ENCODE peak calls at places on chromosomes 13 and 19, in seven cellular contexts. B is K562, R is HepG2, M is GM12892, N is H1, F is SK-N-SH, W is GM12878. V is an unnamed sample.

GRCh38 chr13:79483302-79483701 is 2.3 kb downstream of the NDFIP2 start:
- DNase-seq in R (no peak), M (no peak), W (no peak), F (no peak), B (no peak), N (no peak), V (no peak)

GRCh38 chr19:34837262-34837661 is 64.2 kb upstream of the ZNF599 start:
- DNase-seq in N (no peak), W (no peak), F (peak; percentile 89), M (no peak), R (no peak), B (no peak), V (no peak)

GRCh38 chr19:51783373-51783772 is 11.6 kb upstream of the FPR3 start:
- DNase-seq in B (peak; percentile 72), N (no peak), M (no peak), F (no peak), W (no peak), R (peak; percentile 23), V (no peak)

GRCh38 chr19:7701654-7702457 is at the start of gene FCER2:
- DNase-seq in F (no peak), M (peak; percentile 56), R (peak; percentile 39), W (peak; percentile 99), B (no peak), N (no peak), V (no peak)

GRCh38 chr19:7199613-7200533 is 94.3 kb downstream of the INSR start:
- DNase-seq in N (no peak), F (no peak), R (peak; percentile 91), B (no peak), M (no peak), W (no peak), V (no peak)

GRCh38 chr19:51640371-51640770 is 6.3 kb downstream of the SIGLEC14 start:
- DNase-seq in F (no peak), N (no peak), R (no peak), W (no peak), B (no peak), M (no peak), V (no peak)

GRCh38 chr13:77002590-77003190 is 10.8 kb downstream of the CLN5 start:
- DNase-seq in B (peak; percentile 32), W (no peak), M (no peak), F (peak; percentile 30), N (no peak), R (peak; percentile 23), V (no peak)

GRCh38 chr13:36872621-36873020 is 47.4 kb downstream of the SMAD9 start:
- DNase-seq in B (no peak), W (no peak), R (no peak), N (peak; percentile 53), F (no peak), M (no peak), V (no peak)

GRCh38 chr19:2805261-2805900 is 14.3 kb upstream of the ZNF554 start:
- DNase-seq in F (no peak), M (no peak), R (no peak), W (no peak), B (no peak), N (no peak), V (peak; percentile 16)

GRCh38 chr19:39183100-39183499 is 13.7 kb upstream of the NCCRP1 start:
- DNase-seq in W (no peak), M (no peak), F (no peak), B (peak; percentile 43), R (no peak), N (no peak), V (no peak)

GRCh38 chr13:104114111-104114510 is 1047.9 kb upstream of the SLC10A2 start:
- DNase-seq in R (no peak), B (no peak), N (no peak), F (no peak), W (no peak), M (no peak), V (no peak)

GRCh38 chr13:40452741-40453665 is 213.4 kb downstream of the FOXO1 start:
- DNase-seq in R (peak; percentile 63), B (no peak), M (no peak), W (no peak), N (no peak), F (no peak), V (no peak)

GRCh38 chr19:3443840-3444694 is 36.3 kb downstream of the SMIM24 start:
- DNase-seq in N (peak; percentile 82), F (peak; percentile 76), R (peak; percentile 39), M (no peak), B (no peak), W (no peak), V (no peak)

GRCh38 chr13:41562541-41563178 is 105.3 kb downstream of the RGCC start:
- DNase-seq in F (no peak), N (no peak), R (no peak), M (no peak), B (no peak), W (no peak), V (no peak)

GRCh38 chr19:45528744-45529453 is 21.6 kb downstream of the VASP start:
- DNase-seq in N (peak; percentile 88), R (no peak), W (no peak), B (peak; percentile 73), F (no peak), M (no peak), V (no peak)

GRCh38 chr13:19059016-19059780 is 122.4 kb downstream of the TUBA3C start:
- DNase-seq in B (no peak), M (no peak), W (no peak), F (no peak), N (no peak), R (no peak), V (no peak)

GRCh38 chr13:50400035-50400726 is 384.9 kb downstream of the KCNRG start:
- DNase-seq in M (no peak), R (no peak), F (no peak), W (no peak), B (no peak), N (no peak), V (no peak)

GRCh38 chr13:78630509-78630908 is 27.2 kb upstream of the POU4F1 start:
- DNase-seq in W (no peak), R (no peak), N (no peak), F (no peak), M (no peak), B (no peak), V (no peak)

GRCh38 chr19:48797103-48797502 is 13.7 kb downstream of the BCAT2 start:
- DNase-seq in M (no peak), B (no peak), R (no peak), F (no peak), N (no peak), W (no peak), V (no peak)

DNA sequence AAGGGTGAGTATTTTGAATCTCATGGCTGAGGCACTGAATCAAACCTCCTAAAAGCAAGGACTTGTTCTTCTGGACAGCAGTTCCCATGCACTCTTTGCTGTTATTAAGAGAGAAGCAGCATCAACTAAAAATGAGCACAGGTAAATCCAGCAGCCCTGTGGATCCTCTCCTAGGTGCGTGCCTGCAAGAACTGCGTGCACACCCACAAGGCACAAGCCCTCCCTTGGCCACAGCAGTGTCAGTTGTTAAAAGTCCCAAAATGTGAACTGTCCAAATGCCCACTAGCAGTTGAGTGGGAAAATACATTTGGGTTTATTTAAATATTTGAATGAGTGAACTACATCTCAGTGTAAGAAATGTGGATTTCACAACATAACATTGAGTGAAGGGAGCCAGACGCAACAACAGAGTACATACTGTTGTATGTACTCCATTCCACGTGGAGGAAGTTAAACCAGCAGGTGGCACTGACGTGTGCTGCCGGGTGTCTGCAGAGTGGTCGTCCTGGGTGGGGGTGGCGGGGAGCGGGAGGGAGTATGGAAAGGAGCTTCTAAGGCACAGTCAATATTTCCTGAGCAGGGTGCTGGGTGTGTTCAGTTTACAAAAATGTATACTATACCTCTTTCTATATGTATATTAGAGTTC is 266.4 kb downstream of the NALCN start:
- DNase-seq in F (peak; percentile 65), R (no peak), N (no peak), M (no peak), W (no peak), B (peak; percentile 2), V (no peak)
- TF ChIP-seq TAF1 in F (no peak), R (no peak), N (no peak), M (no peak), W (no peak), B (no peak), V (no peak)

DNA sequence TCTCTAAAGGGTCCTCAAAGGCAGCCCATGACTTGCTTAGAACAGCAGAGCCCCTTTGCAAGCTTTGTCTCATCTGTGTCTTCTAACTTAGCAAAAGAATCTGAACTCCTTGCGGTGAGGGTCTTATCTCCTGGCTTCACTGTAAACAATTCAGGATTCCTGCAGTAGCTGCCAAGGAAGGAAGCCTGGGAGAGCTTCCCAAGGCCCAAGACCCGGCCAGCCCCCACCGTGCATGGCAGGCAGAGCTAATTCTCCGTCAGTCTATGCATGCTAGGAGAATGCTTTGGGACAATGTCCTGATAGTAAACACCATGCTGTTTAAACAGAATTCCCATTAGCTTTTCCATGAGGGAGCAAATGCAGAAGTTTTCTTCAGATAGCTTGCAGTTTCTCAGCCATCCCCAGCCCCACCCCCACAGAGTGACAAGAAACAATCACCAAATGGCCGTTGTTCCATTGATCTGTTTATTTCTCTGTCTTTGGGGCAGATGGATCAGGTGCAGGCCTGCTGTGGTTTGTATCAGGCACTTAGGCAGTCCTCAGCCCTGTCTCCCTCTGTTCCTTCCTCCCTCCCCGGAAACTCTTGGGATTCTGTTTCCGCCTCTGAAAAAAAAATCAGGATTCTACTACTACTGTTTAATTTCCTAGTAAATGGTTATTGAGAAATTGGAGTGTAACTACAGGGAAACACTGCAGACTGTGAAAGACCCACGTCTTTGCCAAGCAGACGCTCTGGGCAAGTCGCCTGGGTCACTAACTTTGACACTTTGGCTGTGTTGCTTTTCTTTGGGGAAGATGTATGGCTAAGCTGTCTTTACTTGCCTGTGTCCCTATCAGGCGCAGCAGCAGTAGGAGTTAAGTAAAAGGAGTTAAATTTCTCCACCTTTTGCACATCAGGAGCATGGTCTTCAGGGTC is 40.7 kb upstream of the SPATA13 start:
- DNase-seq in M (no peak), B (no peak), R (no peak), W (no peak), N (no peak), F (no peak), V (no peak)
- TF ChIP-seq TAF1 in M (no peak), B (no peak), R (no peak), W (no peak), N (no peak), F (no peak), V (no peak)

GRCh38 chr19:47109541-47110375 is 3.8 kb downstream of the ZC3H4 start:
- DNase-seq in N (no peak), F (no peak), B (peak; percentile 85), M (no peak), R (no peak), W (no peak), V (no peak)
- TF ChIP-seq TAF1 in N (no peak), F (no peak), B (peak; percentile 80), M (peak; percentile 42), R (no peak), W (peak; percentile 37), V (no peak)

GRCh38 chr13:100542546-100543156 is 45.9 kb downstream of the GGACT start:
- DNase-seq in N (peak; percentile 44), F (no peak), B (peak; percentile 14), W (peak; percentile 43), R (peak; percentile 35), M (no peak), V (peak; percentile 53)

GRCh38 chr13:100543872-100544602 is 44.6 kb downstream of the GGACT start:
- DNase-seq in B (no peak), M (no peak), W (no peak), N (peak; percentile 41), F (no peak), R (peak; percentile 41), V (no peak)

GRCh38 chr13:100545684-100546061 is 42.9 kb downstream of the GGACT start:
- DNase-seq in W (no peak), F (no peak), B (no peak), N (peak; percentile 36), R (no peak), M (no peak), V (no peak)

GRCh38 chr13:100546713-100547405 is 41.7 kb downstream of the GGACT start:
- DNase-seq in F (peak; percentile 32), N (peak; percentile 45), R (no peak), B (no peak), M (no peak), W (no peak), V (no peak)

GRCh38 chr13:100544866-100545683 is 43.5 kb downstream of the GGACT start:
- DNase-seq in N (peak; percentile 42), R (no peak), F (no peak), B (no peak), M (no peak), W (no peak), V (no peak)
- TF ChIP-seq TAF1 in N (no peak), R (no peak), F (no peak), B (no peak), M (no peak), W (no peak), V (no peak)